ENCODE peak calls at places on chromosomes 2 and 18, in nine cellular contexts. L is GM23248, D is WERI-Rb-1, H is spleen, A is lower lobe of right lung, P is neural progenitor cell, V is endodermal cell, B is body of pancreas, E is dorsolateral prefrontal cortex. X is an unnamed sample.
A peak's percentile ranks its signal among the peaks of the same experiment; 100 is the strongest.

GRCh38 chr2:136006658-136007057 is 21.2 kb upstream of the DARS1 start:
- DNase-seq in L (peak; percentile 12), D (no peak), H (no peak), A (no peak), P (no peak), V (no peak), B (no peak), E (no peak), X (no peak)

GRCh38 chr2:134083548-134083947 is 170.3 kb upstream of the MGAT5 start:
- DNase-seq in L (no peak), D (no peak), H (no peak), A (no peak), P (no peak), V (no peak), B (no peak), E (no peak), X (no peak)

GRCh38 chr18:58298251-58299134 is 254.5 kb downstream of the NEDD4L start:
- DNase-seq in L (peak; percentile 72), D (no peak), H (no peak), A (no peak), P (no peak), V (no peak), B (no peak), E (no peak), X (no peak)

GRCh38 chr2:127048618-127048935 is 58.4 kb downstream of the BIN1 start:
- DNase-seq in L (no peak), D (no peak), H (peak; percentile 71), A (no peak), P (no peak), V (peak; percentile 30), B (no peak), E (no peak), X (no peak)

GRCh38 chr2:119011162-119011909 is 69.3 kb downstream of the MARCO start:
- DNase-seq in L (peak; percentile 78), D (peak; percentile 83), H (no peak), A (peak; percentile 66), P (peak; percentile 90), V (peak; percentile 90), B (peak; percentile 44), E (peak; percentile 63), X (peak; percentile 51)

GRCh38 chr18:9661564-9661963 is 46.5 kb upstream of the RAB31 start:
- DNase-seq in L (peak; percentile 48), D (no peak), H (no peak), A (no peak), P (no peak), V (no peak), B (no peak), E (no peak), X (no peak)

GRCh38 chr2:45014016-45014702 is 4.9 kb upstream of the SIX2 start:
- DNase-seq in L (peak; percentile 82), D (peak; percentile 64), H (no peak), A (no peak), P (peak; percentile 89), V (peak; percentile 93), B (peak; percentile 64), E (no peak), X (peak; percentile 53)

GRCh38 chr18:67359868-67360838 is 156.4 kb downstream of the DSEL start:
- DNase-seq in L (peak; percentile 97), D (no peak), H (no peak), A (no peak), P (no peak), V (no peak), B (peak; percentile 48), E (no peak), X (peak; percentile 42)

GRCh38 chr2:218260166-218260565 is 649 bp upstream of the GPBAR1 start:
- DNase-seq in L (no peak), D (no peak), H (no peak), A (no peak), P (no peak), V (no peak), B (no peak), E (no peak), X (no peak)

GRCh38 chr18:21820035-21820810 is 79.6 kb downstream of the MIB1 start:
- DNase-seq in L (peak; percentile 51), D (no peak), H (no peak), A (no peak), P (no peak), V (no peak), B (no peak), E (no peak), X (no peak)

GRCh38 chr2:3111267-3111666 is 266.4 kb downstream of the EIPR1 start:
- DNase-seq in L (no peak), D (no peak), H (peak; percentile 44), A (no peak), P (no peak), V (no peak), B (no peak), E (no peak), X (no peak)

GRCh38 chr2:239768907-239769573 is 256.1 kb downstream of the NDUFA10 start:
- DNase-seq in L (no peak), D (no peak), H (no peak), A (peak; percentile 14), P (no peak), V (no peak), B (no peak), E (peak; percentile 9), X (no peak)

GRCh38 chr2:182784777-182785176 is 68.7 kb downstream of the DNAJC10 start:
- DNase-seq in L (peak; percentile 48), D (no peak), H (no peak), A (no peak), P (peak; percentile 44), V (no peak), B (no peak), E (no peak), X (no peak)

GRCh38 chr2:149651229-149651628 is 63.7 kb upstream of the MMADHC start:
- DNase-seq in L (no peak), D (no peak), H (no peak), A (no peak), P (no peak), V (no peak), B (no peak), E (no peak), X (no peak)

DNA sequence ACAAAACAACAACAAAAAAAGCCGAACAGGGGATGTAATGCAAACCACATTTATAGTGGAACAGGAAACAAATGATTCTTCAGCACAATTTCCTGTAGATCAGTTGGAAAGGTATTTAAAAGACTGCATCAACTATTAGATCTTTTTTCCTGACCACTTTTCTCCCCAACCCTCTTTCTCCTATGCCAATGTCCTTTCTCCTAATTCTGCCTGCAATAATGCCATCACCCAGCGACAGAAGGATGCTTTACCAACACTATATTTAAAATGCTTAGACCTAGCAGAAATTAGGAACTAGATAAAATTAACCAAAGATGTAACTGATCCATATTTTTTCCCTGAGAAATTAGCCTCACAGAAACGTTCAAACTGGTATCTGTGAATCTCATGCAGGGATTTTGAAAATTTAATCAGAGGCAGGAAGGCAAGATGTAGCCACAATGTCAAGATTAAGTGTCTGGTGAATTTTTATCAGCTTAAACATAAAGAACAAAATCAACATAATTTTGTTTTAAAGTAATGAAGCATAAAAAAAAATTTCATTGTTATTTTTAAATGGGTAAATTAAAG is 271.3 kb downstream of the TCF4 start:
- DNase-seq in L (peak; percentile 37), D (no peak), H (no peak), A (no peak), P (no peak), V (no peak), B (no peak), E (no peak), X (no peak)
- H3K27ac ChIP-seq in L (peak overlapping the region; percentile 94), D (no peak overlapping the region), H (peak overlapping the region; percentile 95), A (peak overlapping the region; percentile 90), P (no peak overlapping the region), V (no peak overlapping the region), B (no peak overlapping the region), E (peak overlapping the region; percentile 100), X (no peak overlapping the region)

DNA sequence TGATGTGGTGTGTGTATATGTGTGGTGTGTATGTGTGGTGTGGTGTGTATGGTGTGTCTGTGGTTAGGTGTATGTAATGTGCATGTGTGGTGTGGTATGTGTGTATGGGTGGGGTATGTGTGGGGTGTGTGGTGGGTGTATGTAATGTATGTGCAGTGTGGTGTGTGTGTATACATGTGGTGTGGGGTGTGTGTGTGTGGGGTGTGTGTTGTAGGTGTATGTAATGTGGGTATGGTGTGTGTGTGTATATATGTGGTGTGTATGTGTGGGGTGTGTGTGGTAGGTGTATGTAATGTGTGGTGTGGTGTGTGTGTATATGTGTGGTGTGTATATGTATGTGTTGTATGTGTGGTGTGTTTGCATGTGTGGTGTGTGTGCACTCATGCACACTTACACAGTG is 84.8 kb upstream of the ID2 start:
- DNase-seq in L (no peak), D (no peak), H (no peak), A (no peak), P (no peak), V (no peak), B (no peak), E (no peak), X (no peak)
- H3K4me3 ChIP-seq in L (no peak overlapping the region), D (no peak overlapping the region), H (no peak overlapping the region), A (no peak overlapping the region), P (no peak overlapping the region), V (no peak overlapping the region), B (no peak overlapping the region), E (no peak overlapping the region), X (no peak overlapping the region)

GRCh38 chr2:238699307-238700121 is 148.4 kb upstream of the TWIST2 start:
- DNase-seq in L (no peak), D (no peak), H (no peak), A (no peak), P (no peak), V (peak; percentile 13), B (no peak), E (no peak), X (no peak)
- H3K27ac ChIP-seq in L (no peak overlapping the region), D (no peak overlapping the region), H (no peak overlapping the region), A (peak overlapping the region; percentile 80), P (no peak overlapping the region), V (no peak overlapping the region), B (no peak overlapping the region), E (no peak overlapping the region), X (no peak overlapping the region)

GRCh38 chr2:113272463-113272862 is 6.3 kb downstream of the PAX8 start:
- DNase-seq in L (no peak), D (no peak), H (no peak), A (no peak), P (no peak), V (no peak), B (no peak), E (no peak), X (no peak)
- H3K4me3 ChIP-seq in L (no peak overlapping the region), D (no peak overlapping the region), H (no peak overlapping the region), A (no peak overlapping the region), P (no peak overlapping the region), V (peak overlapping the region; percentile 11), B (no peak overlapping the region), E (no peak overlapping the region), X (no peak overlapping the region)

DNA sequence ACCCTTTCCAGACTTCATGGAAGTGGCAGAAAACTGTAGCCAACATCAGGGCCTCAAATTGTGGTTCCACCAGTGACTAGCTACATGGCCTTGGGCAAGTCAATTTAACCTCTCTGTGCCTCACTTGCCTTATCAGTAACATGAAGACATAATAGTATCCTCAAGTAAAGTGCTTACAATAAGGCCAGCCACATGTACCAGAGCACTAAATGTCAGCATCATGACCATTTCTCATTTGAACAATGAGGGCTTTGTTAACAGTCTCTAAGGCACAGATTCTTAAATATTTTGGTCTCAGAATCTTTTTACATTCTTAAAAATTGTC is 5.8 kb upstream of the KCMF1 start:
- DNase-seq in L (no peak), D (no peak), H (no peak), A (no peak), P (no peak), V (no peak), B (no peak), E (no peak), X (no peak)
- H3K27ac ChIP-seq in L (no peak overlapping the region), D (no peak overlapping the region), H (peak overlapping the region; percentile 55), A (no peak overlapping the region), P (no peak overlapping the region), V (no peak overlapping the region), B (peak overlapping the region; percentile 64), E (no peak overlapping the region), X (no peak overlapping the region)